ENCODE peak calls at places on chromosomes 13 and 19, in four cellular contexts. E, S, G and R are unnamed samples.

GRCh38 chr19:37551123-37551993 is 43.2 kb downstream of the ZNF571 start:
- DNase-seq in S (no peak), G (no peak), E (peak), R (peak)

GRCh38 chr19:41398042-41398403 is 405 bp downstream of the BCKDHA start:
- DNase-seq in S (no peak), G (no peak), E (no peak), R (no peak)

GRCh38 chr13:40302351-40302750 is 364.1 kb downstream of the FOXO1 start:
- DNase-seq in E (no peak), G (no peak), S (no peak), R (no peak)

GRCh38 chr19:55600336-55601028 is 394 bp downstream of the ZNF524 start:
- DNase-seq in S (no peak), E (peak), G (peak), R (peak)

GRCh38 chr19:10428996-10429381 is 8.7 kb downstream of the PDE4A start:
- DNase-seq in S (no peak), G (no peak), E (no peak), R (no peak)

GRCh38 chr13:99378985-99379734 is 72.0 kb upstream of the GPR183 start:
- DNase-seq in G (no peak), E (no peak), S (no peak), R (no peak)

GRCh38 chr19:58513694-58514563 is 2.1 kb upstream of the SLC27A5 start:
- DNase-seq in S (peak), G (peak), E (peak), R (peak)

GRCh38 chr19:22517496-22518411 is 95.6 kb upstream of the ZNF98 start:
- DNase-seq in G (no peak), S (no peak), E (no peak), R (no peak)

GRCh38 chr13:32863596-32863995 is 152.6 kb upstream of the KL start:
- DNase-seq in E (no peak), G (no peak), S (no peak), R (no peak)

GRCh38 chr13:41196011-41196410 is 1.6 kb upstream of the KBTBD7 start:
- DNase-seq in S (no peak), G (no peak), E (no peak), R (no peak)

GRCh38 chr13:42345367-42345766 is 73.4 kb downstream of the AKAP11 start:
- DNase-seq in S (no peak), G (no peak), E (no peak), R (no peak)

GRCh38 chr19:15471639-15472101 is 7.3 kb upstream of the RASAL3 start:
- DNase-seq in G (no peak), E (no peak), S (no peak), R (no peak)

GRCh38 chr13:35470671-35471465 is 5.6 kb downstream of the MAB21L1 start:
- DNase-seq in S (peak), E (no peak), G (no peak), R (peak)

GRCh38 chr19:14686411-14686810 is 3.4 kb upstream of the ZNF333 start:
- DNase-seq in S (no peak), G (peak), E (peak), R (no peak)

GRCh38 chr13:89955773-89956172 is 1391.7 kb upstream of the MIR17HG start:
- DNase-seq in E (no peak), S (no peak), G (no peak), R (no peak)